ENCODE peak calls at places on chromosome 11, in four cellular contexts. S is fibroblast of the conjunctiva, E is GM12878, B is chondrocyte. T is an unnamed sample.

GRCh38 chr11:2267306-2267861 is 3.0 kb downstream of the ASCL2 start:
- DNase-seq in S (no peak), E (no peak), B (no peak), T (no peak)

GRCh38 chr11:126461996-126462395 is 106.5 kb downstream of the ST3GAL4 start:
- DNase-seq in S (no peak), E (no peak), B (no peak), T (no peak)

GRCh38 chr11:36618025-36618700 is 20.1 kb upstream of the RAG2 start:
- DNase-seq in S (no peak), E (no peak), B (no peak), T (no peak)

GRCh38 chr11:43833657-43834073 is 47.0 kb upstream of the ALKBH3 start:
- DNase-seq in S (peak), E (no peak), B (no peak), T (no peak)

GRCh38 chr11:94130589-94131362 is 2.1 kb downstream of the PANX1 start:
- DNase-seq in S (peak), E (no peak), B (no peak), T (no peak)

GRCh38 chr11:116605543-116605942 is 167.2 kb downstream of the BUD13 start:
- DNase-seq in S (no peak), E (no peak), B (no peak), T (no peak)

GRCh38 chr11:62411524-62411923 is 7.3 kb upstream of the SCGB1A1 start:
- DNase-seq in S (no peak), E (no peak), B (no peak), T (no peak)

GRCh38 chr11:19367051-19367709 is 126.4 kb upstream of the E2F8 start:
- DNase-seq in S (no peak), E (no peak), B (no peak), T (no peak)

GRCh38 chr11:9039194-9039593 is 35.4 kb upstream of the NRIP3 start:
- DNase-seq in S (no peak), E (peak), B (no peak), T (no peak)

GRCh38 chr11:26993965-26994446 is at the start of gene FIBIN:
- DNase-seq in S (peak), E (no peak), B (peak), T (no peak)

GRCh38 chr11:85685820-85686459 is at the start of gene CCDC89:
- DNase-seq in S (peak), E (no peak), B (no peak), T (no peak)

GRCh38 chr11:6475936-6476335 is 2.2 kb upstream of the TRIM3 start:
- DNase-seq in S (no peak), E (no peak), B (no peak), T (no peak)

GRCh38 chr11:134245434-134245833 is 7.7 kb downstream of the THYN1 start:
- DNase-seq in S (no peak), E (no peak), B (no peak), T (no peak)

GRCh38 chr11:30595929-30596328 is 9.8 kb upstream of the MPPED2 start:
- DNase-seq in S (no peak), E (no peak), B (no peak), T (no peak)

GRCh38 chr11:93073026-93073425 is 103.6 kb downstream of the MTNR1B start:
- DNase-seq in S (no peak), E (no peak), B (no peak), T (no peak)

GRCh38 chr11:16809901-16810668 is 71.6 kb downstream of the C11orf58 start:
- DNase-seq in S (peak), E (no peak), B (no peak), T (no peak)

GRCh38 chr11:57982763-57983162 is 40.9 kb upstream of the OR9Q1 start:
- DNase-seq in S (no peak), E (no peak), B (no peak), T (no peak)